ENCODE peak calls at places on chromosomes 4 and X, in ten cellular contexts. O is Peyer's patch, H is heart left ventricle, K is GM12878, L is sigmoid colon, Q is NB4, Z is body of pancreas, F is tibial nerve, J is ovary, V is IMR-90. S is an unnamed sample.

GRCh38 chrX:129193357-129193756 is 329.9 kb downstream of the SMARCA1 start:
- DNase-seq in O (peak), H (peak), K (no peak), L (no peak), Q (no peak), Z (no peak), F (peak), J (no peak), V (no peak), S (no peak)

GRCh38 chr4:41360911-41361830 is 104.4 kb downstream of the UCHL1 start:
- DNase-seq in O (peak), H (peak), K (no peak), L (peak), Q (no peak), Z (peak), F (no peak), J (peak), V (no peak), S (no peak)

GRCh38 chrX:130896816-130897508 is 6.0 kb downstream of the ENOX2 start:
- DNase-seq in O (no peak), H (no peak), K (no peak), L (no peak), Q (no peak), Z (no peak), F (no peak), J (no peak), V (peak), S (no peak)

GRCh38 chr4:104967034-104967401 is 179.7 kb upstream of the TET2 start:
- DNase-seq in O (no peak), H (no peak), K (no peak), L (no peak), Q (peak), Z (no peak), F (no peak), J (no peak), V (no peak), S (no peak)

GRCh38 chr4:148163011-148163410 is 279.2 kb downstream of the NR3C2 start:
- DNase-seq in O (no peak), H (no peak), K (no peak), L (no peak), Q (no peak), Z (no peak), F (no peak), J (no peak), V (no peak), S (no peak)

GRCh38 chr4:41512604-41513003 is 25.4 kb upstream of the LIMCH1 start:
- DNase-seq in O (no peak), H (no peak), K (no peak), L (no peak), Q (peak), Z (no peak), F (no peak), J (no peak), V (no peak), S (no peak)

GRCh38 chrX:14616876-14617275 is 87.5 kb downstream of the GLRA2 start:
- DNase-seq in O (no peak), H (no peak), K (no peak), L (no peak), Q (no peak), Z (no peak), F (no peak), J (no peak), V (peak), S (no peak)

GRCh38 chrX:134685662-134686061 is 27.4 kb upstream of the PLAC1 start:
- DNase-seq in O (no peak), H (no peak), K (no peak), L (no peak), Q (no peak), Z (no peak), F (no peak), J (no peak), V (peak), S (no peak)

GRCh38 chr4:121256346-121256745 is 92.2 kb upstream of the TNIP3 start:
- DNase-seq in O (no peak), H (no peak), K (peak), L (no peak), Q (peak), Z (no peak), F (no peak), J (no peak), V (peak), S (no peak)

GRCh38 chrX:130030826-130031225 is 48.4 kb downstream of the BCORL1 start:
- DNase-seq in O (no peak), H (no peak), K (no peak), L (no peak), Q (no peak), Z (no peak), F (no peak), J (no peak), V (no peak), S (no peak)

GRCh38 chrX:115582871-115583729 is 22.1 kb downstream of the PLS3 start:
- DNase-seq in O (no peak), H (no peak), K (no peak), L (no peak), Q (no peak), Z (no peak), F (no peak), J (no peak), V (peak), S (no peak)

GRCh38 chrX:84064164-84064563 is 123.8 kb downstream of the RPS6KA6 start:
- DNase-seq in O (no peak), H (no peak), K (no peak), L (no peak), Q (peak), Z (no peak), F (no peak), J (no peak), V (peak), S (no peak)

GRCh38 chr4:17811078-17811603 is 362 bp downstream of the NCAPG start:
- DNase-seq in O (peak), H (no peak), K (no peak), L (no peak), Q (no peak), Z (no peak), F (no peak), J (peak), V (no peak), S (peak)

GRCh38 chr4:4396628-4397440 is 9.9 kb downstream of the NSG1 start:
- DNase-seq in O (no peak), H (no peak), K (no peak), L (no peak), Q (no peak), Z (no peak), F (no peak), J (no peak), V (peak), S (no peak)

GRCh38 chr4:151681085-151681484 is 79.7 kb downstream of the GATB start:
- DNase-seq in O (no peak), H (no peak), K (no peak), L (no peak), Q (no peak), Z (no peak), F (no peak), J (no peak), V (peak), S (no peak)

GRCh38 chr4:115272585-115272984 is 159.2 kb upstream of the NDST4 start:
- DNase-seq in O (no peak), H (no peak), K (no peak), L (no peak), Q (no peak), Z (no peak), F (no peak), J (no peak), V (no peak), S (no peak)

GRCh38 chr4:66769436-66769835 is 775.9 kb downstream of the CENPC start:
- DNase-seq in O (no peak), H (no peak), K (no peak), L (no peak), Q (no peak), Z (no peak), F (no peak), J (no peak), V (no peak), S (no peak)

GRCh38 chrX:65679071-65679540 is 11.7 kb downstream of the MSN start:
- DNase-seq in O (no peak), H (peak), K (no peak), L (no peak), Q (peak), Z (no peak), F (no peak), J (no peak), V (peak), S (no peak)

GRCh38 chr4:73844352-73844751 is 7.9 kb downstream of the CXCL6 start:
- DNase-seq in O (no peak), H (no peak), K (no peak), L (no peak), Q (peak), Z (no peak), F (no peak), J (no peak), V (peak), S (no peak)

GRCh38 chr4:6506616-6507140 is 34.3 kb upstream of the PPP2R2C start:
- DNase-seq in O (peak), H (no peak), K (no peak), L (no peak), Q (no peak), Z (no peak), F (no peak), J (no peak), V (no peak), S (no peak)

GRCh38 chrX:13101439-13102139 is 57.2 kb upstream of the FAM9C start:
- DNase-seq in O (peak), H (peak), K (no peak), L (peak), Q (peak), Z (peak), F (peak), J (peak), V (peak), S (peak)

DNA sequence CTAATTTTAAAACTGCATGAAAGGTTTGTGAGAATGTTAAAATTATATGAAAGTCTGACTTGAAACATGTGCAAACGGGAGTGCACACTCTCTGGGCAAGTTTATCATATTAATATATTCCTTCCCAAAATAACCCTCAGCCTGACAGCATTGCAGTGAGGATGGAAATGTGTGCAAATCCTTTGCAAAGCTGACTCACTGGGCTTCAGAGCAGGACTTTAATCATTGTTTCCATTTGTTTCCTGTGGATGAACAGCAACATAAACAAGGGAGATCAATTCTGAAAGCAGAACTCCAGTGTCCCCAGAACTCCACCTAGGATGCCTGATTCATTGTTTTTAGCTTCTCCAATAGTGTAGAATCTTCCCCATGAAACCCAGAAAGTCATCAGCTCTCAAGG is 32.9 kb downstream of the SLC2A9 start:
- DNase-seq in O (no peak), H (no peak), K (no peak), L (no peak), Q (no peak), Z (no peak), F (no peak), J (no peak), V (no peak), S (no peak)
- TF ChIP-seq POLR2A in O (no peak), H (no peak), K (no peak), L (no peak), Q (no peak), Z (no peak), F (no peak), J (no peak), V (no peak), S (no peak)

GRCh38 chr4:169270810-169271691 is at the start of gene SH3RF1:
- DNase-seq in O (peak), H (peak), K (no peak), L (peak), Q (peak), Z (peak), F (peak), J (peak), V (peak), S (peak)
- TF ChIP-seq POLR2A in O (peak), H (peak), K (peak), L (peak), Q (no peak), Z (peak), F (peak), J (peak), V (peak), S (no peak)

DNA sequence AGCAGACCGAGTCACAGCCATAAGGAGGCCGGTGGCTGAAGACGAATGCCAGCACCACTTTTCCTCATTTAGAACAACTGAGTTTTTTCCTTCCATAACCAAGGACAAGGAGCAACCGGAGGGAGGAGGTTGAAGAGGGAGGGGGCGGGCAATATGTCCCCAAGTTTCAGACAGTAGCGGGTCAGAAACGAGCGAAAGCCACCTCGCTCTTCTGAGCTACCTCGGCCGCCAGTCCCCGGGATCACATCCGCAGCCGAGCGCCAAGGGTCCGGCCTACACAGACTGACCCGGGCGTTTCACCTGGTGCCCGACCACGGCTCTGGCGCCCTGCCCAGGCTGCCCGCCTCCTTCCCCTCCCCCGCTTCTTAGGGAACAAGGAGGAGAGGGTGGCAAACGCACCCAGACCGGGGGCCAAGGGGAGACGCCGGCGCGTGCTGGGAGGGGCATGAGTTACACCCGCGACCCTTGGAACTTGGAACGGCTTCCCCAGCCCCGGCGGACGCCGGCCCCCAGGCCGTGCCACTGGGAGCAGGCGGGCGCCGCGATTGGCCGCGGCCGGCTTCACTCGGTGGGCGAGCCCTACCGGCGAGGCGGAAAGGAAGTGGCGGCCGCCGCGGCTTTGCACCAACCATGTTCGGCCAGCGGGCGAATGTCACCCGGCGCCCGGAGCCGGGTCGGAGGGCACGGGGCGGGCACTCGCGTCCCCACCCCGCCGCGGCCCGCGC is 1.6 kb downstream of the IRF2 start:
- DNase-seq in O (peak), H (peak), K (no peak), L (peak), Q (peak), Z (peak), F (peak), J (peak), V (peak), S (peak)
- TF ChIP-seq POLR2A in O (peak), H (peak), K (peak), L (peak), Q (no peak), Z (peak), F (peak), J (no peak), V (peak), S (peak)

GRCh38 chrX:318739-319578 is at the start of gene GTPBP6:
- DNase-seq in O (peak), H (peak), K (peak), L (peak), Q (peak), Z (peak), F (peak), J (peak), V (peak), S (no peak)

GRCh38 chrX:317424-318067 is 1.1 kb downstream of the GTPBP6 start:
- DNase-seq in O (no peak), H (no peak), K (no peak), L (no peak), Q (peak), Z (no peak), F (no peak), J (peak), V (no peak), S (no peak)

GRCh38 chrX:316351-317325 is 2.0 kb downstream of the GTPBP6 start:
- DNase-seq in O (no peak), H (peak), K (no peak), L (peak), Q (no peak), Z (no peak), F (no peak), J (peak), V (no peak), S (no peak)

GRCh38 chrX:319579-320125 is 1.1 kb upstream of the GTPBP6 start:
- DNase-seq in O (no peak), H (peak), K (no peak), L (no peak), Q (no peak), Z (no peak), F (no peak), J (peak), V (no peak), S (no peak)

GRCh38 chrX:318068-318738 is 393 bp downstream of the GTPBP6 start:
- DNase-seq in O (peak), H (peak), K (peak), L (peak), Q (peak), Z (peak), F (peak), J (peak), V (peak), S (no peak)
- TF ChIP-seq POLR2A in O (peak), H (no peak), K (peak), L (peak), Q (peak), Z (peak), F (peak), J (peak), V (peak), S (no peak)

DNA sequence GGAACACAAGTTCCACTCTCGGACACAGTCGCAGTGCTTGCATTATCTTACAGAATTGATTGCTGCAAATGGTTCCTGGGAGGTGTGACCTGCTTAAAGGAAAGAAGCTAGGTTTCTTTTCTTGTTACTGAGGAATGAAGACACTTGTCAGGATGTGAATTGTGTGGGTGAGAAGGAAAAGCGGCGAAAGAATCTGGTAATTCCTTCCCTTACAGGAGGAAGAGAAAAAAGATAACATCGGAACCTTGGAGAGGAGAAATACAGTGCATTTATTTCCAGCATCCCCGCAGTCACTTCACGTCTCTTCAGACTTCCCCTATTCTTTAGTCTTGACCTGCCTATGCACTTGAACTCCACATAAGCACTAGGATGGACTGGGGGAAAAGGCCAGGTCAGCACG is 389 bp upstream of the CCSER1 start:
- DNase-seq in O (no peak), H (no peak), K (no peak), L (no peak), Q (no peak), Z (no peak), F (no peak), J (no peak), V (no peak), S (no peak)
- TF ChIP-seq POLR2A in O (no peak), H (no peak), K (no peak), L (no peak), Q (no peak), Z (no peak), F (no peak), J (no peak), V (no peak), S (peak)

GRCh38 chrX:132218100-132218807 is 993 bp downstream of the RAP2C start:
- DNase-seq in O (peak), H (peak), K (peak), L (peak), Q (peak), Z (peak), F (peak), J (peak), V (peak), S (peak)
- TF ChIP-seq POLR2A in O (peak), H (no peak), K (peak), L (no peak), Q (no peak), Z (peak), F (peak), J (peak), V (peak), S (peak)

GRCh38 chr4:168415911-168416310 is 64.4 kb downstream of the DDX60L start:
- DNase-seq in O (no peak), H (no peak), K (no peak), L (no peak), Q (no peak), Z (no peak), F (no peak), J (no peak), V (no peak), S (no peak)

GRCh38 chr4:168421055-168421454 is 59.2 kb downstream of the DDX60L start:
- DNase-seq in O (no peak), H (no peak), K (no peak), L (no peak), Q (no peak), Z (no peak), F (no peak), J (no peak), V (no peak), S (no peak)

GRCh38 chr4:168421671-168422070 is 58.6 kb downstream of the DDX60L start:
- DNase-seq in O (peak), H (no peak), K (no peak), L (no peak), Q (no peak), Z (no peak), F (no peak), J (no peak), V (peak), S (peak)
- TF ChIP-seq POLR2A in O (no peak), H (no peak), K (no peak), L (no peak), Q (no peak), Z (no peak), F (no peak), J (no peak), V (no peak), S (no peak)